ENCODE peak calls at places on chromosomes 3 and 15, in nine cellular contexts. I, A, U, V, M, C, Q, H and N are unnamed samples.

GRCh38 chr3:13879946-13880810 is at the start of gene WNT7A:
- DNase-seq in U (no peak), Q (peak; percentile 81), C (no peak), V (peak; percentile 27), A (peak; percentile 60), H (no peak), M (peak; percentile 56), I (peak; percentile 48), N (no peak)

GRCh38 chr3:53230789-53231188 is 25.0 kb downstream of the TKT start:
- DNase-seq in V (no peak), U (no peak), A (no peak), C (no peak), H (no peak), M (no peak), Q (peak; percentile 44), I (no peak), N (no peak)

GRCh38 chr3:134027631-134028030 is 2.1 kb downstream of the SLCO2A1 start:
- DNase-seq in V (no peak), H (no peak), A (no peak), U (no peak), C (no peak), Q (no peak), M (no peak), I (no peak), N (no peak)

GRCh38 chr3:184368804-184369183 is 7.3 kb downstream of the POLR2H start:
- DNase-seq in U (peak; percentile 52), C (no peak), A (no peak), Q (no peak), I (peak; percentile 52), V (no peak), M (no peak), H (no peak), N (no peak)

GRCh38 chr15:74400313-74400850 is 32.9 kb upstream of the CYP11A1 start:
- DNase-seq in H (no peak), I (no peak), Q (no peak), U (no peak), V (no peak), M (no peak), C (no peak), A (no peak), N (no peak)

GRCh38 chr15:20106026-20106425 is 435.6 kb downstream of the GOLGA6L6 start:
- DNase-seq in I (peak; percentile 70), Q (peak; percentile 79), A (no peak), U (no peak), H (no peak), C (peak; percentile 3), V (peak; percentile 12), M (peak; percentile 61), N (peak; percentile 65)

GRCh38 chr15:92809880-92810361 is 90.2 kb upstream of the CHD2 start:
- DNase-seq in C (peak; percentile 74), Q (peak; percentile 83), V (peak; percentile 60), A (no peak), U (peak; percentile 33), M (no peak), H (no peak), I (peak; percentile 80), N (no peak)

GRCh38 chr15:59280855-59281254 is 74.2 kb downstream of the LDHAL6B start:
- DNase-seq in H (no peak), A (no peak), I (no peak), V (no peak), Q (no peak), M (no peak), U (no peak), C (no peak), N (no peak)

GRCh38 chr3:149654188-149654601 is 3.6 kb downstream of the WWTR1 start:
- DNase-seq in V (no peak), A (no peak), C (no peak), I (no peak), H (no peak), Q (no peak), M (no peak), U (peak; percentile 38), N (no peak)

GRCh38 chr15:30922469-30923311 is 19.0 kb downstream of the FAN1 start:
- DNase-seq in Q (no peak), I (peak; percentile 75), M (no peak), C (no peak), H (peak; percentile 71), A (no peak), V (no peak), U (peak; percentile 28), N (no peak)

GRCh38 chr3:123067689-123068226 is 933 bp downstream of the PDIA5 start:
- DNase-seq in U (no peak), H (no peak), I (no peak), C (no peak), Q (no peak), M (no peak), V (peak; percentile 28), A (no peak), N (no peak)

GRCh38 chr3:123068227-123069020 is 1.6 kb downstream of the PDIA5 start:
- DNase-seq in H (no peak), Q (no peak), C (no peak), U (no peak), M (no peak), A (no peak), V (peak; percentile 73), I (no peak), N (peak; percentile 53)

GRCh38 chr3:123070471-123070870 is 3.6 kb downstream of the PDIA5 start:
- DNase-seq in A (no peak), I (no peak), H (no peak), V (peak; percentile 58), U (no peak), Q (no peak), C (no peak), M (no peak), N (peak; percentile 38)

GRCh38 chr3:123066896-123067688 is at the start of gene PDIA5:
- DNase-seq in A (no peak), Q (peak; percentile 93), V (peak; percentile 95), M (peak; percentile 93), H (peak; percentile 69), U (peak; percentile 89), I (peak; percentile 95), C (peak; percentile 92), N (peak; percentile 67)

GRCh38 chr3:123069021-123069381 is 2.2 kb downstream of the PDIA5 start:
- DNase-seq in H (no peak), U (no peak), M (no peak), C (peak; percentile 81), Q (no peak), A (no peak), I (no peak), V (no peak), N (no peak)
- H3K4me3 ChIP-seq in H (peak overlapping the region; percentile 65), U (no peak overlapping the region), M (peak overlapping the region; percentile 87), C (no peak overlapping the region), Q (no peak overlapping the region), A (no peak overlapping the region), I (no peak overlapping the region), V (peak overlapping the region; percentile 83), N (no peak overlapping the region)

GRCh38 chr3:47293822-47294221 is 11.1 kb downstream of the KLHL18 start:
- DNase-seq in I (no peak), A (no peak), V (no peak), M (no peak), H (no peak), U (no peak), Q (no peak), C (no peak), N (no peak)
- H3K27ac ChIP-seq in I (no peak overlapping the region), A (no peak overlapping the region), V (no peak overlapping the region), M (no peak overlapping the region), H (no peak overlapping the region), U (no peak overlapping the region), Q (no peak overlapping the region), C (no peak overlapping the region), N (no peak overlapping the region)

GRCh38 chr3:187063286-187064081 is 75.8 kb downstream of the RPL39L start:
- DNase-seq in M (no peak), V (no peak), U (no peak), C (peak; percentile 23), H (no peak), A (no peak), Q (no peak), I (no peak), N (no peak)

GRCh38 chr3:187064210-187065115 is 74.8 kb downstream of the RPL39L start:
- DNase-seq in M (no peak), V (no peak), C (peak; percentile 67), I (no peak), Q (no peak), U (no peak), H (no peak), A (no peak), N (no peak)

GRCh38 chr3:187062526-187063177 is 76.6 kb downstream of the RPL39L start:
- DNase-seq in H (no peak), C (peak; percentile 16), A (no peak), M (no peak), Q (no peak), I (no peak), U (peak; percentile 44), V (no peak), N (no peak)

GRCh38 chr3:187066228-187066995 is 72.9 kb downstream of the RPL39L start:
- DNase-seq in A (no peak), U (no peak), I (no peak), M (no peak), V (peak; percentile 30), C (no peak), Q (no peak), H (peak; percentile 49), N (no peak)

DNA sequence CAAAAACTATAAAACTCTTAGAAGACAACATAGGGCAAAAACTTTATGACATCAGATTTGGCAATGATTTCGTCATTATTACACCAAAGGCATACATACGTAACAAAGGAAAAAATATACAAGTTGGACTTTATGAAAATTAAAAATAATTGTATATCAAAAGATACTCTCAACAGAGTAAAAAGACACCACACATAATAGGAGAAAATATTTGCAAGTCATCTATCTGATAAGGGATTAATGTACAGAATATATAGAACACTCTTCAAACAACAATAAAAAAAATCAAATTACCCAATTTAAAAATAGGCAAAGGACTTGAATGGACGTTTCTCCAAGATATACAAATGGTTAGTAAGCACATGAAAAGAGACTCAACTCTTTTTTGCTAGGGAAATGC is 77.5 kb downstream of the RPL39L start:
- DNase-seq in U (no peak), C (no peak), M (no peak), I (no peak), H (no peak), A (no peak), V (no peak), Q (no peak), N (no peak)
- H3K36me3 ChIP-seq in U (no peaks in the 10 kb centered on the region), C (no peaks in the 10 kb centered on the region), M (peaks cover 9% of the 10 kb centered on the region), I (no peaks in the 10 kb centered on the region), H (peaks cover 38% of the 10 kb centered on the region), A (peaks cover 44% of the 10 kb centered on the region), V (no peaks in the 10 kb centered on the region), Q (peaks cover 2% of the 10 kb centered on the region), N (peaks cover 13% of the 10 kb centered on the region)

DNA sequence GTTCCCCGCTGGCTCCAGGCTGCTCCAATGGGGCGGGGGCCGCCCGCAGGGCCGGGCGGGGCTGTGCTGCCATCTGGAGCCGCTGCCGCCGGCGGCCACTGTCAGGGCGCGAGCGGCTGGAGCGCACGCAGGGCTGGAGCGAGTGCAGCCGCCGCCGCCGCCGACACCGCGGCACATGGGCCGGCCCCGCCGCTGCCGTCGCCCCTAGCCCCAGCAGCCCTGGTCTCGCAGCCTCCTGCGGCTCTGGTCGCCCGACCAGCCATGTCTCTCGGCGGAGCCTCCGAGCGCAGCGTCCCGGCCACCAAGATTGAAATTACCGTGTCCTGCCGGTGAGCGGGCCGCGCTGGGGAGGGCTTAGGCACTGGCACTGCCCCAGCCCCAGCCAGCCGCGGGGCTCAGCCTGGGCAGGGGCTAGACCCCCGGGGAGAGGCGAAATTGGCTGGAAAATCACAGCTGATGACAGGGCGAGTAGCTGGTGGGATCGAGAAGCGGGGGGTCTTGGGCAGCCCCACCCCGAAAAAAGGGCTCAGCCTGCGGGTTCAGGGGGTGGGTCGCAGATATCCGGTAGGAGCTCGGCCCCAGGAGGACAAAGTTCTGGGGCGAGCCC is at the start of gene CPNE9:
- DNase-seq in A (no peak), Q (peak; percentile 64), H (no peak), I (no peak), M (no peak), U (no peak), C (no peak), V (no peak), N (no peak)
- H3K4me3 ChIP-seq in A (peak within 1 kb of the TSS; percentile 42), Q (peak within 1 kb of the TSS; percentile 4), H (peak within 1 kb of the TSS; percentile 66), I (no peak within 1 kb of the TSS), M (peak within 1 kb of the TSS; percentile 49), U (peak within 1 kb of the TSS; percentile 24), C (no peak within 1 kb of the TSS), V (peak within 1 kb of the TSS; percentile 29), N (peak within 1 kb of the TSS; percentile 45)